ENCODE peak calls at places on chromosomes 3 and 15, in ten cellular contexts. B is fibroblast of lung; V is stimulated activated CD8-positive, alpha-beta memory T cell treated with anti-CD3 and anti-CD28 coated beads, Interleukin-7, amount 100 ng/mL, for 24 hours; E is glutamatergic neuron; Z is mucosa of gallbladder; D is Calu3; Q is HS-5; N is GM12891; F is fibroblast of the aortic adventitia; Y is A172. L is an unnamed sample.

GRCh38 chr3:153442386-153442785 is 280.4 kb downstream of the RAP2B start:
- DNase-seq in Q (no peak), V (no peak), Y (no peak), N (no peak), Z (no peak), B (no peak), D (no peak), E (no peak), F (no peak), L (no peak)

GRCh38 chr15:62126364-62126763 is 38.7 kb downstream of the C2CD4B start:
- DNase-seq in D (no peak), Z (no peak), E (no peak), Y (no peak), B (no peak), Q (no peak), N (no peak), V (no peak), F (no peak), L (no peak)

GRCh38 chr3:98824256-98824655 is 61.1 kb downstream of the ST3GAL6 start:
- DNase-seq in B (no peak), Z (no peak), Q (no peak), V (no peak), D (no peak), E (no peak), N (no peak), F (peak), Y (no peak), L (no peak)

GRCh38 chr3:125143982-125144652 is 68.4 kb downstream of the SLC12A8 start:
- DNase-seq in Y (peak), Q (no peak), E (no peak), Z (no peak), D (no peak), F (peak), N (no peak), V (no peak), B (peak), L (no peak)

GRCh38 chr3:117910820-117911524 is 1123.7 kb downstream of the IGSF11 start:
- DNase-seq in N (no peak), F (no peak), D (no peak), Y (no peak), Z (no peak), V (no peak), Q (no peak), E (peak), B (no peak), L (no peak)

GRCh38 chr3:52685285-52685704 is 418 bp downstream of the PBRM1 start:
- DNase-seq in Q (no peak), D (peak), N (peak), F (no peak), Z (peak), Y (peak), B (no peak), E (peak), V (peak), L (peak)

GRCh38 chr3:131386429-131386926 is 4.9 kb downstream of the NUDT16 start:
- DNase-seq in E (no peak), Y (no peak), F (no peak), V (no peak), Z (peak), B (no peak), D (no peak), Q (no peak), N (no peak), L (no peak)

GRCh38 chr3:145776782-145777408 is 384.1 kb downstream of the PLOD2 start:
- DNase-seq in Z (peak), Y (peak), E (peak), F (peak), B (peak), D (peak), Q (peak), V (no peak), N (no peak), L (no peak)

GRCh38 chr3:54488297-54488696 is 365.9 kb downstream of the CACNA2D3 start:
- DNase-seq in V (no peak), B (no peak), F (no peak), E (no peak), D (no peak), Z (no peak), Y (no peak), N (no peak), Q (no peak), L (no peak)

GRCh38 chr3:8629151-8630021 is 15.2 kb downstream of the SSUH2 start:
- DNase-seq in F (peak), D (peak), Y (peak), E (no peak), B (peak), N (peak), Q (peak), Z (peak), V (peak), L (peak)

GRCh38 chr3:23648326-23648964 is 157.3 kb upstream of the UBE2E1 start:
- DNase-seq in Z (no peak), Y (peak), F (peak), V (no peak), Q (no peak), N (no peak), D (no peak), B (peak), E (no peak), L (no peak)